ENCODE peak calls at places on chromosomes 11 and 22, in ten cellular contexts. M is activated CD4-positive, alpha-beta T cell treated with anti-CD3 and anti-CD28 coated beads for 4 hours; Z is dermis blood vessel endothelial cell; E is suprapubic skin; B is GM12865; V is amniotic stem cell; H is progenitor cell of endocrine pancreas; X is LNCaP clone FGC; T is AG09309; S is fibroblast of lung. Y is an unnamed sample.
A peak's percentile ranks its signal among the peaks of the same experiment; 100 is the strongest.

GRCh38 chr11:45926001-45926401 is 3.5 kb downstream of the LARGE2 start:
- DNase-seq in M (no peak), Z (no peak), E (no peak), B (no peak), V (no peak), H (no peak), X (no peak), T (no peak), S (no peak), Y (no peak)

GRCh38 chr11:110908401-110909106 is 196.3 kb upstream of the ARHGAP20 start:
- DNase-seq in M (no peak), Z (no peak), E (no peak), B (no peak), V (peak; percentile 65), H (no peak), X (no peak), T (peak; percentile 59), S (peak; percentile 97), Y (no peak)

GRCh38 chr11:14380947-14381555 is 22.1 kb upstream of the RRAS2 start:
- DNase-seq in M (peak; percentile 20), Z (peak; percentile 71), E (peak; percentile 85), B (peak; percentile 58), V (no peak), H (peak; percentile 45), X (no peak), T (no peak), S (peak; percentile 64), Y (peak; percentile 76)

GRCh38 chr11:45182902-45183301 is 36.5 kb downstream of the PRDM11 start:
- DNase-seq in M (no peak), Z (peak; percentile 72), E (no peak), B (peak; percentile 12), V (no peak), H (no peak), X (no peak), T (no peak), S (no peak), Y (no peak)

GRCh38 chr11:19816817-19817216 is 104.2 kb downstream of the NAV2 start:
- DNase-seq in M (no peak), Z (no peak), E (no peak), B (no peak), V (no peak), H (no peak), X (no peak), T (no peak), S (no peak), Y (no peak)

GRCh38 chr11:111376453-111376871 is 2.6 kb downstream of the POU2AF1 start:
- DNase-seq in M (no peak), Z (no peak), E (no peak), B (peak; percentile 80), V (no peak), H (no peak), X (no peak), T (no peak), S (no peak), Y (no peak)

GRCh38 chr11:70618471-70619101 is 220.3 kb downstream of the CTTN start:
- DNase-seq in M (no peak), Z (no peak), E (no peak), B (no peak), V (no peak), H (no peak), X (no peak), T (no peak), S (no peak), Y (no peak)

GRCh38 chr22:43152355-43153071 is 1.2 kb downstream of the TSPO start:
- DNase-seq in M (peak; percentile 60), Z (peak; percentile 64), E (peak; percentile 89), B (peak; percentile 51), V (peak; percentile 31), H (no peak), X (peak; percentile 46), T (no peak), S (peak; percentile 55), Y (no peak)

GRCh38 chr22:31625661-31626426 is 36.2 kb downstream of the PISD start:
- DNase-seq in M (no peak), Z (peak; percentile 78), E (no peak), B (no peak), V (no peak), H (no peak), X (no peak), T (no peak), S (peak; percentile 40), Y (peak; percentile 52)

GRCh38 chr11:122778148-122778547 is 60.2 kb upstream of the CRTAM start:
- DNase-seq in M (no peak), Z (peak; percentile 65), E (no peak), B (no peak), V (no peak), H (no peak), X (no peak), T (no peak), S (peak; percentile 53), Y (no peak)

GRCh38 chr11:128720522-128720985 is 26.7 kb downstream of the FLI1 start:
- DNase-seq in M (peak; percentile 36), Z (peak; percentile 44), E (no peak), B (peak; percentile 89), V (no peak), H (peak; percentile 14), X (no peak), T (no peak), S (peak; percentile 62), Y (no peak)

GRCh38 chr22:38490915-38491314 is 15.2 kb downstream of the DDX17 start:
- DNase-seq in M (no peak), Z (peak; percentile 45), E (no peak), B (no peak), V (no peak), H (no peak), X (no peak), T (no peak), S (peak; percentile 65), Y (peak; percentile 28)

GRCh38 chr11:45622283-45622682 is 43.1 kb downstream of the CHST1 start:
- DNase-seq in M (no peak), Z (no peak), E (no peak), B (no peak), V (no peak), H (no peak), X (no peak), T (no peak), S (no peak), Y (no peak)

GRCh38 chr22:30305519-30305905 is 16.2 kb upstream of the CASTOR1 start:
- DNase-seq in M (peak; percentile 26), Z (peak; percentile 72), E (no peak), B (peak; percentile 90), V (no peak), H (no peak), X (no peak), T (no peak), S (no peak), Y (no peak)

GRCh38 chr11:59756845-59757244 is 1.7 kb downstream of the STX3 start:
- DNase-seq in M (no peak), Z (peak; percentile 49), E (no peak), B (no peak), V (no peak), H (no peak), X (peak; percentile 87), T (no peak), S (peak; percentile 20), Y (no peak)

GRCh38 chr11:76955459-76956114 is 78.6 kb upstream of the B3GNT6 start:
- DNase-seq in M (no peak), Z (no peak), E (no peak), B (no peak), V (no peak), H (no peak), X (no peak), T (no peak), S (no peak), Y (no peak)

GRCh38 chr11:66720223-66720898 is 8.7 kb downstream of the SPTBN2 start:
- DNase-seq in M (no peak), Z (peak; percentile 83), E (no peak), B (peak; percentile 17), V (no peak), H (peak; percentile 28), X (no peak), T (no peak), S (peak; percentile 82), Y (no peak)

GRCh38 chr11:72010529-72011233 is 12.0 kb downstream of the IL18BP start:
- DNase-seq in M (no peak), Z (no peak), E (no peak), B (no peak), V (no peak), H (no peak), X (no peak), T (no peak), S (no peak), Y (peak; percentile 21)

GRCh38 chr11:94504689-94505293 is 7.5 kb upstream of the C11orf97 start:
- DNase-seq in M (no peak), Z (peak; percentile 81), E (no peak), B (peak; percentile 60), V (peak; percentile 53), H (no peak), X (no peak), T (no peak), S (peak; percentile 41), Y (no peak)

GRCh38 chr11:32109138-32109537 is 18.3 kb downstream of the RCN1 start:
- DNase-seq in M (no peak), Z (no peak), E (no peak), B (no peak), V (no peak), H (no peak), X (no peak), T (no peak), S (peak; percentile 73), Y (no peak)

GRCh38 chr11:61693897-61694840 is 14.0 kb downstream of the DAGLA start:
- DNase-seq in M (no peak), Z (peak; percentile 32), E (no peak), B (no peak), V (no peak), H (no peak), X (no peak), T (no peak), S (no peak), Y (no peak)

GRCh38 chr22:42070517-42071422 is at the start of gene NAGA:
- DNase-seq in M (peak; percentile 89), Z (peak; percentile 96), E (peak; percentile 99), B (peak; percentile 98), V (peak; percentile 95), H (peak; percentile 89), X (peak; percentile 86), T (peak; percentile 71), S (peak; percentile 98), Y (peak; percentile 93)

GRCh38 chr11:134407321-134407828 is 4.7 kb downstream of the B3GAT1 start:
- DNase-seq in M (no peak), Z (no peak), E (no peak), B (no peak), V (no peak), H (no peak), X (no peak), T (no peak), S (no peak), Y (peak; percentile 21)

Y was measured in hippocampal formation.